ENCODE peak calls at places on chromosome 1, in four cellular contexts. L, X, A and U are unnamed samples. For H3K4me1, the result is how much of the 10 kb centered on the place peaks cover.

GRCh38 chr1:74343191-74343590 is 108.0 kb downstream of the TNNI3K start:
- DNase-seq in L (no peak), X (no peak), A (peak), U (no peak)

GRCh38 chr1:159598196-159598595 is 10.6 kb downstream of the APCS start:
- DNase-seq in L (no peak), X (peak), A (no peak), U (peak)

GRCh38 chr1:231272880-231273279 is 31.9 kb downstream of the GNPAT start:
- DNase-seq in L (no peak), X (no peak), A (no peak), U (no peak)

GRCh38 chr1:172360960-172361359 is 59.5 kb upstream of the C1orf105 start:
- DNase-seq in L (no peak), X (no peak), A (no peak), U (no peak)

GRCh38 chr1:207861442-207862177 is 49.3 kb downstream of the CD34 start:
- DNase-seq in L (peak), X (no peak), A (no peak), U (no peak)

GRCh38 chr1:89274431-89274857 is 1.8 kb upstream of the GBP5 start:
- DNase-seq in L (no peak), X (peak), A (no peak), U (peak)

GRCh38 chr1:201561195-201561564 is 22.3 kb downstream of the NAV1 start:
- DNase-seq in L (no peak), X (no peak), A (no peak), U (no peak)

GRCh38 chr1:33147275-33147996 is 34.4 kb downstream of the TRIM62 start:
- DNase-seq in L (no peak), X (no peak), A (no peak), U (no peak)

GRCh38 chr1:180953291-180953747 is 40.6 kb downstream of the KIAA1614 start:
- DNase-seq in L (no peak), X (peak), A (no peak), U (peak)

GRCh38 chr1:101683561-101683960 is 313.2 kb downstream of the OLFM3 start:
- DNase-seq in L (no peak), X (no peak), A (no peak), U (no peak)

GRCh38 chr1:53725238-53725689 is 13.7 kb downstream of the GLIS1 start:
- DNase-seq in L (no peak), X (peak), A (peak), U (peak)

GRCh38 chr1:36342426-36343185 is 19.2 kb upstream of the EVA1B start:
- DNase-seq in L (no peak), X (peak), A (peak), U (peak)

GRCh38 chr1:77509051-77509492 is 173.4 kb downstream of the ZZZ3 start:
- DNase-seq in L (no peak), X (no peak), A (no peak), U (no peak)

GRCh38 chr1:34057347-34057746 is 107.7 kb downstream of the CSMD2 start:
- DNase-seq in L (no peak), X (no peak), A (peak), U (no peak)

GRCh38 chr1:8011016-8011415 is 15.1 kb downstream of the ERRFI1 start:
- DNase-seq in L (no peak), X (no peak), A (no peak), U (no peak)

GRCh38 chr1:235278233-235278914 is 49.6 kb downstream of the ARID4B start:
- DNase-seq in L (no peak), X (no peak), A (no peak), U (no peak)

GRCh38 chr1:41626146-41626545 is 141.7 kb upstream of the EDN2 start:
- DNase-seq in L (no peak), X (peak), A (no peak), U (peak)

GRCh38 chr1:160837558-160838205 is 25.0 kb downstream of the CD244 start:
- DNase-seq in L (peak), X (peak), A (peak), U (peak)

GRCh38 chr1:71919812-71920509 is 362.4 kb downstream of the NEGR1 start:
- DNase-seq in L (no peak), X (no peak), A (peak), U (no peak)

GRCh38 chr1:185693654-185694053 is 40.5 kb upstream of the HMCN1 start:
- DNase-seq in L (no peak), X (no peak), A (no peak), U (no peak)
- TF ChIP-seq CTCF in L (no peak), X (no peak), A (no peak), U (no peak)

DNA sequence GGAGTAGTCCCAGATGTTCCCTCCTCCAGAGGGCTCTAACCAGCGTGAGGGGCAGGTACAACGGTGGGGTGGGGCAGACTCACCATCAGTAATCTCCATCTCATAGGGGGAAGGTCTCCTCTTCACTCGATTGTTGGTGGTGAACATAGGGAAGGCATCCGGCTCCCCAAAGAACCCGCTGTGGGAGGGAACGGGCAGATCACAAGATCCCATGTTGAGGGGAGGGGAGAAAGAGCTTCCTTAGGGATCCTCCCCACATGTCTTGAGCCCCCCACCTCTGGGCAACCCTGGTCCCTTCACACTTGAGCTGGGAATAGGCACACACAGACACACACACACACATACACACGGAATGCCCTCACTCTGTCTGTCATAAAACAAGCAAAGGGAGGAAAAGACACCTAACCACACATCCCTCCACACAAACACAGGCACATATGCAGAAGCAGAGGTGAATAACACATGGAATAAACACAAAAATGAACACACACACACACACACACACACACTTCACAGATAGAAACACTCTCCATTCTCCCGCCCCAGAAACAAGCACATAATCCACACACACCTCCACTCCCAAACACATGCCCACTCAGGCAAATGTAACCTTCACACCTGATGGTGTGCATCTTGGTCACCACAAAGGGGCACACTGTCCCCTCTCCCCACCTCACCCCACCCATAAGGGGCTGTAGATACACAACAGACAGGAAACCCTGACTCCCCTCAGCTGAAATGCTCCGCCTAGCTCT is 7.9 kb downstream of the TAL1 start:
- DNase-seq in L (no peak), X (no peak), A (no peak), U (no peak)
- TF ChIP-seq EZH2 in L (no peak), X (peak), A (peak), U (no peak)

DNA sequence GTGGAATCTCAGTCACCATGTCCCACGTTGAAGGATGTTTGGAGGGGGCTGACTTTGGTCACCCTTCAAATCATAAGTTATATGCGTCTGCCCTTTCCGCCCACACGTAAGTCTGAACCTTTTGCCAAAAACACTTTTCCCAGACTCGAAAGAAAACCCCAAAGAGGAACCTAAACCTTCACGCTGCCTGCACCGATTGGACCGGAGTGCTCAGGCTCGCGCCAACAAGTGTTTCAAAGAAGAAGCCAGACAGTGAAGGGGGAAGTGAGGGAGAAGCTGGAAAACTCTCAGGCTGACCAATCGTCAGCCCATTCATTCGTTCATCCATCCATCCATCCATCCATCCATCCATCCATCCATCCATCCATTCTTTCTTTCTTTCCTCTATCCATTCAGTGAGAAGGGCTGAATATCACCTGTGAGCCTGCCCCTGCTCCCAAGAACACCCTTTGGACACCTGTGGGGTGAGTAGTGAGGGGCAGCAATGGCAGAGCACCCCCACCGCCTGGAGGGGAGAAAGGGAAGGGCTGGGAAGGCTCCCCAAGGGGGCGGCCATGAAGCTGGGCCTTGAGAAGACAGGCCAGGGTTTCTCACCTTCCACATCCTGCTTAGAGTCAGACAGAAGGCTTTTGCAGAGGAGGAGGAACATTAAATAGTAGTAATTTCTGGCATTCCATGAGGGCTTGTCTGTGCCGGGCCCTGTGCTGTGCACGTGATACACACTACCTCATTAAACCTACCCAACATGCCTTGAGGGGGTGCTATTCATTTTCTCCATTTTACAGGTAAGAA is 27.1 kb upstream of the RUNX3 start:
- DNase-seq in L (no peak), X (peak), A (no peak), U (no peak)
- H3K4me1 ChIP-seq in L (half or more), X (under half), A (under half), U (under half)

GRCh38 chr1:198771562-198772153 is 132.8 kb downstream of the PTPRC start:
- DNase-seq in L (peak), X (no peak), A (peak), U (peak)
- TF ChIP-seq CTCF in L (peak), X (peak), A (peak), U (peak)

GRCh38 chr1:178954291-178954690 is 71.4 kb upstream of the FAM20B start:
- DNase-seq in L (no peak), X (no peak), A (no peak), U (no peak)
- TF ChIP-seq EZH2 in L (no peak), X (no peak), A (no peak), U (no peak)

DNA sequence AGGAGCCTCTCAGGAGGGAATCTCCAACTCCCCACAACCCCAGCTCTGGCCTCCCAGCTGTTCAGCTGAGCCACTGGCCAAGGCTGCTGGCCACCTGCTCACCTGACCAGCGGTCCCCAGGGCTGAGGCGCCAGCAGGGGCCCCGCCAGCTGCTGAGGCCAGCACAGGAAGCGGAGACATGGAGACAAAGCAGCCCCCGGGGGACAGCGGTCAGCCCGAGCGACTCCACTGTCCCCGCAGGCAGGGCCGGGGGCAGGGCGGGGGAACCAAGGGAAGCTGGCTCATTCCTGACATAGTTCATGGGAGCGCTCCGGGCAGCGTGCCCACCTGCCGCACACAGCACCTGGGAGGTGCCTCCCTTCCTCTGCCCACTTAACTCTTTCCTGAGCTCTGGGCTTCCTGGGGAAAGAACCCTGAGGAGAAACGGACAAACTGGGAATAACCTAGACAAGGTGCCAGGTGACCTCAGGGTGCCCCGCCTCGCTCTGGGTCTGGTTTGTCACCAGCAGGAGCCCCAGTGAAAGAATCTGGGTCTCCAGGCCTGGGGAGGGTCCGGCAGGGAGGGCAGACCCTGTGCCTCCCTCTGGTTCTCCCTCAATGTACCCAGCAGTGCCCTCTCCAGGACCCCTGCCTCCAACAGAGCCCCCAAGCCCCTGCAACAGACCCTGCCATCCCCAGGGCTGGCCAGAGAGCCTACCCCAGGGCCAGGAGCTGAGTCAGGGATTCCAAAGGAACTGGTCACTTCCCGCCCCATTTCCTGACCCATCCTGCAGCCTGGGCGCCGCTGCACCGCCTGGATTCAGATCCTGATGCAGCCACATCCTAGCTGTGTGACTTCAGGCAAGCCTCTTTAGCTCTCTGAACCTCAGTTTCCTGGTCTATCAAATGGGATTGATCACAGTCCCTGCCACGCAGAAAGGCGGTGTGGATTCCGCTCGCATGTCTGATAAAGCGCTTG is 10.6 kb downstream of the EPHA2 start:
- DNase-seq in L (no peak), X (peak), A (peak), U (peak)
- H3K4me1 ChIP-seq in L (under half), X (half or more), A (half or more), U (half or more)

GRCh38 chr1:5620997-5621396 is 371.2 kb downstream of the NPHP4 start:
- DNase-seq in L (no peak), X (no peak), A (peak), U (peak)
- TF ChIP-seq CTCF in L (peak), X (peak), A (peak), U (peak)

GRCh38 chr1:214831956-214832355 is 229.0 kb downstream of the CENPF start:
- DNase-seq in L (no peak), X (no peak), A (no peak), U (no peak)

GRCh38 chr1:214830956-214831355 is 228.0 kb downstream of the CENPF start:
- DNase-seq in L (no peak), X (no peak), A (no peak), U (no peak)

GRCh38 chr1:214823311-214824117 is 220.5 kb downstream of the CENPF start:
- DNase-seq in L (no peak), X (no peak), A (no peak), U (no peak)

GRCh38 chr1:214824758-214825157 is 221.8 kb downstream of the CENPF start:
- DNase-seq in L (no peak), X (no peak), A (no peak), U (peak)

GRCh38 chr1:214827883-214828282 is 224.9 kb downstream of the CENPF start:
- DNase-seq in L (no peak), X (no peak), A (no peak), U (no peak)
- TF ChIP-seq EZH2 in L (no peak), X (no peak), A (no peak), U (no peak)

GRCh38 chr1:153799566-153800465 is 24.6 kb downstream of the SLC27A3 start:
- DNase-seq in L (no peak), X (no peak), A (no peak), U (no peak)
- H3K4me1 ChIP-seq in L (under half), X (under half), A (under half), U (under half)

GRCh38 chr1:197402189-197402588 is 134.1 kb downstream of the CRB1 start:
- DNase-seq in L (no peak), X (no peak), A (no peak), U (no peak)

GRCh38 chr1:197400522-197400902 is 132.5 kb downstream of the CRB1 start:
- DNase-seq in L (no peak), X (no peak), A (no peak), U (no peak)

GRCh38 chr1:197395209-197395608 is 127.2 kb downstream of the CRB1 start:
- DNase-seq in L (no peak), X (no peak), A (no peak), U (no peak)

GRCh38 chr1:197397899-197398298 is 129.8 kb downstream of the CRB1 start:
- DNase-seq in L (no peak), X (no peak), A (no peak), U (no peak)

DNA sequence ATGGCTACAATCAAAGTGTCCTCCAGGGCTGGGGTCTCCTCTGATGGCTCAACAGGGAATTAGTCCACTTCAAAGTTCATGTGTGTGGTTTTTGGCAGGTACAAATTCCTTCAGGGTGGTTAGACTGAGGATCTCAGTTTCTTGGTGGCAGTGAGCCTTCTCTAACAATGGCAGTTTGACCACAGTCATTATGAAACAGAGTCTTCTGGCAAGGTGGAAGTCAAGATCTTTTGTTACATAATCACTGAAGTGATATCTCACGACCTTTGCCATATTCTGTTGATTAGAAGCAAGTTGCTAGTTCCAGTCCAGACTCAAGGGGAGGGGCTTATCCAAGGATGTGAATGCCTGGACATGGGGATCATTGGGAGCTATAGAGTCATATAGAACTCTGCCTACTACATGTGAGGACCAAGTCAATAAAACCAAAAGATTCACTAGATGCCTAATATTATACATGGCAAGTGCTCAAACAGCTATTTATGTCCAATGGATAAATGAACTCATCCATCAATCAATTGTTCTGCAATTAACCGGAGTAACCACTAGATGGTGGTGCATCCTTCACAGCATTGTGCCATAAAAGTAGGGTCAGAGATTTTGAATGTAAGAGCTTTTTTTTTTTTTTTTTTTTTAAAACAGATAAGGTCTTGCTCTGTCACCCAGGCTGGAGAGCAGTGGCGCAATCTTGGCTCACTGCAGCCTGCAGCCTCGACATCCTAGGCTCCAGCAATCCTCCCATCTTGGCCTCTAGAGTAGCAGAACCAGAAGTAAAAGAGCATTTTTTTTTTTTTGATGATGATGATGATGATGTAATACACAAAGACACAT is 131.9 kb downstream of the CRB1 start:
- DNase-seq in L (peak), X (peak), A (peak), U (peak)
- TF ChIP-seq CTCF in L (peak), X (peak), A (peak), U (peak)